ENCODE peak calls at places on chromosomes 2 and 18, in five cellular contexts. One of them, this sample, is unnamed.

GRCh38 chr2:72026819-72027425 is 120.7 kb downstream of the CYP26B1 start:
- DNase-seq in thyroid gland: no peak
- DNase-seq in sigmoid colon: no peak
- DNase-seq in kidney: no peak
- DNase-seq in T-cell: no peak
- DNase-seq in this sample: no peak

GRCh38 chr2:167186465-167186864 is 298.2 kb downstream of the XIRP2 start:
- DNase-seq in thyroid gland: no peak
- DNase-seq in sigmoid colon: no peak
- DNase-seq in kidney: no peak
- DNase-seq in T-cell: no peak
- DNase-seq in this sample: no peak

GRCh38 chr2:48723125-48723524 is 32.4 kb downstream of the LHCGR start:
- DNase-seq in thyroid gland: no peak
- DNase-seq in sigmoid colon: no peak
- DNase-seq in kidney: no peak
- DNase-seq in T-cell: no peak
- DNase-seq in this sample: no peak

GRCh38 chr2:187050409-187050998 is 201.5 kb upstream of the ZSWIM2 start:
- DNase-seq in thyroid gland: no peak
- DNase-seq in sigmoid colon: no peak
- DNase-seq in kidney: no peak
- DNase-seq in T-cell: no peak
- DNase-seq in this sample: no peak

GRCh38 chr2:113284481-113284880 is 5.8 kb upstream of the PAX8 start:
- DNase-seq in thyroid gland: no peak
- DNase-seq in sigmoid colon: no peak
- DNase-seq in kidney: no peak
- DNase-seq in T-cell: no peak
- DNase-seq in this sample: no peak

GRCh38 chr2:68721482-68722071 is 13.0 kb upstream of the ARHGAP25 start:
- DNase-seq in thyroid gland: peak; percentile 50
- DNase-seq in sigmoid colon: no peak
- DNase-seq in kidney: no peak
- DNase-seq in T-cell: no peak
- DNase-seq in this sample: no peak

GRCh38 chr2:189179607-189179979 is at the start of gene COL5A2:
- DNase-seq in thyroid gland: peak; percentile 15
- DNase-seq in sigmoid colon: peak; percentile 79
- DNase-seq in kidney: no peak
- DNase-seq in T-cell: no peak
- DNase-seq in this sample: no peak

GRCh38 chr2:205496777-205497176 is 185.5 kb upstream of the NRP2 start:
- DNase-seq in thyroid gland: no peak
- DNase-seq in sigmoid colon: no peak
- DNase-seq in kidney: no peak
- DNase-seq in T-cell: no peak
- DNase-seq in this sample: no peak

GRCh38 chr2:106314427-106314826 is 120.3 kb upstream of the UXS1 start:
- DNase-seq in thyroid gland: no peak
- DNase-seq in sigmoid colon: no peak
- DNase-seq in kidney: no peak
- DNase-seq in T-cell: no peak
- DNase-seq in this sample: no peak

GRCh38 chr2:208369091-208369490 is 37.5 kb upstream of the PTH2R start:
- DNase-seq in thyroid gland: no peak
- DNase-seq in sigmoid colon: no peak
- DNase-seq in kidney: no peak
- DNase-seq in T-cell: no peak
- DNase-seq in this sample: no peak

GRCh38 chr2:155209696-155210449 is 511.4 kb downstream of the KCNJ3 start:
- DNase-seq in thyroid gland: no peak
- DNase-seq in sigmoid colon: no peak
- DNase-seq in kidney: no peak
- DNase-seq in T-cell: no peak
- DNase-seq in this sample: no peak

GRCh38 chr2:172606285-172606684 is 50.4 kb downstream of the PDK1 start:
- DNase-seq in thyroid gland: no peak
- DNase-seq in sigmoid colon: no peak
- DNase-seq in kidney: no peak
- DNase-seq in T-cell: no peak
- DNase-seq in this sample: no peak

GRCh38 chr2:234403751-234404150 is 93.1 kb downstream of the ARL4C start:
- DNase-seq in thyroid gland: no peak
- DNase-seq in sigmoid colon: no peak
- DNase-seq in kidney: no peak
- DNase-seq in T-cell: no peak
- DNase-seq in this sample: no peak

GRCh38 chr2:9033385-9034175 is 30.1 kb upstream of the MBOAT2 start:
- DNase-seq in thyroid gland: no peak
- DNase-seq in sigmoid colon: no peak
- DNase-seq in kidney: no peak
- DNase-seq in T-cell: no peak
- DNase-seq in this sample: no peak

GRCh38 chr2:189641565-189641964 is 19.7 kb upstream of the ASNSD1 start:
- DNase-seq in thyroid gland: no peak
- DNase-seq in sigmoid colon: no peak
- DNase-seq in kidney: no peak
- DNase-seq in T-cell: no peak
- DNase-seq in this sample: no peak

GRCh38 chr2:11837875-11838734 is 91.7 kb downstream of the LPIN1 start:
- DNase-seq in thyroid gland: peak; percentile 25
- DNase-seq in sigmoid colon: no peak
- DNase-seq in kidney: peak; percentile 60
- DNase-seq in T-cell: no peak
- DNase-seq in this sample: no peak

GRCh38 chr2:188725981-188726380 is 248.2 kb upstream of the COL3A1 start:
- DNase-seq in thyroid gland: no peak
- DNase-seq in sigmoid colon: no peak
- DNase-seq in kidney: no peak
- DNase-seq in T-cell: no peak
- DNase-seq in this sample: no peak

GRCh38 chr18:621181-621580 is 24.4 kb downstream of the CLUL1 start:
- DNase-seq in thyroid gland: no peak
- DNase-seq in sigmoid colon: no peak
- DNase-seq in kidney: no peak
- DNase-seq in T-cell: no peak
- DNase-seq in this sample: no peak

This sample was measured in spleen.